ENCODE peak calls at places on chromosome 2, in seven cellular contexts. A is stimulated activated CD4-positive, alpha-beta T cell treated with anti-CD3 and anti-CD28 coated beads, Interleukin-1b, Interleukin-23, amount 100 ng/mL, for 48 hours; F is stimulated activated CD8-positive, alpha-beta memory T cell treated with anti-CD3 and anti-CD28 coated beads, Interleukin-7, amount 100 ng/mL, for 1 hour; D is right lobe of liver; S is cardiac muscle cell; M is NCI-H510A treated with DMSO at 0.1 percent for 48 hours; G is fibroblast of lung. K is an unnamed sample.

GRCh38 chr2:64403426-64403825 is 50.5 kb upstream of the LGALSL start:
- DNase-seq in M (no peak), G (no peak), A (no peak), D (no peak), F (no peak), S (peak; percentile 21), K (no peak)

GRCh38 chr2:45162711-45163110 is 153.5 kb upstream of the SIX2 start:
- DNase-seq in F (no peak), D (no peak), A (no peak), G (no peak), S (no peak), M (no peak), K (no peak)

GRCh38 chr2:53964987-53965687 is 5.7 kb downstream of the PSME4 start:
- DNase-seq in A (no peak), S (no peak), M (no peak), D (no peak), F (no peak), G (no peak), K (no peak)

GRCh38 chr2:236195726-236196125 is 27.5 kb upstream of the GBX2 start:
- DNase-seq in D (no peak), S (no peak), A (no peak), M (no peak), G (no peak), F (no peak), K (no peak)

GRCh38 chr2:226763320-226763719 is 36.3 kb downstream of the IRS1 start:
- DNase-seq in G (peak; percentile 79), D (no peak), A (no peak), S (no peak), M (no peak), F (no peak), K (no peak)

GRCh38 chr2:196200557-196200956 is 29.2 kb upstream of the STK17B start:
- DNase-seq in S (no peak), G (no peak), A (peak; percentile 49), M (no peak), F (no peak), D (no peak), K (peak; percentile 28)

GRCh38 chr2:176096243-176096985 is 3.2 kb upstream of the HOXD12 start:
- DNase-seq in D (no peak), S (no peak), A (no peak), G (no peak), F (no peak), M (no peak), K (peak; percentile 68)

GRCh38 chr2:220962556-220962955 is 609.5 kb downstream of the EPHA4 start:
- DNase-seq in A (no peak), G (peak; percentile 74), F (no peak), D (no peak), M (no peak), S (no peak), K (no peak)

GRCh38 chr2:138726681-138727080 is 53.5 kb downstream of the NXPH2 start:
- DNase-seq in A (no peak), D (no peak), S (no peak), G (no peak), M (no peak), F (no peak), K (no peak)

GRCh38 chr2:63658176-63658968 is 69.6 kb downstream of the MDH1 start:
- DNase-seq in A (no peak), M (no peak), D (no peak), G (peak; percentile 75), F (no peak), S (no peak), K (no peak)

GRCh38 chr2:222859786-222860726 is 780 bp upstream of the ACSL3 start:
- DNase-seq in M (peak; percentile 58), A (no peak), F (no peak), S (peak; percentile 41), G (peak; percentile 53), D (peak; percentile 71), K (no peak)

GRCh38 chr2:234544659-234545611 is 48.1 kb upstream of the ARL4C start:
- DNase-seq in F (peak; percentile 64), D (peak; percentile 62), G (peak; percentile 65), S (peak; percentile 80), A (peak; percentile 76), M (peak; percentile 40), K (peak; percentile 61)

GRCh38 chr2:114489143-114489542 is 46.7 kb downstream of the DPP10 start:
- DNase-seq in F (no peak), S (no peak), D (no peak), M (no peak), A (no peak), G (no peak), K (no peak)

GRCh38 chr2:10272464-10272863 is 30.2 kb upstream of the HPCAL1 start:
- DNase-seq in F (no peak), G (no peak), D (no peak), S (no peak), A (no peak), M (no peak), K (no peak)

GRCh38 chr2:126902859-126903258 is 4.2 kb downstream of the TEX51 start:
- DNase-seq in G (no peak), D (no peak), A (no peak), S (no peak), M (no peak), F (no peak), K (no peak)

GRCh38 chr2:187316040-187316439 is 132.0 kb downstream of the CALCRL start:
- DNase-seq in M (no peak), G (no peak), A (no peak), D (no peak), F (no peak), S (no peak), K (peak; percentile 42)

GRCh38 chr2:233468047-233468745 is 98.4 kb downstream of the USP40 start:
- DNase-seq in S (no peak), G (no peak), D (no peak), A (no peak), M (no peak), F (no peak), K (no peak)

GRCh38 chr2:103174711-103175110 is 412.9 kb downstream of the TMEM182 start:
- DNase-seq in M (no peak), G (peak; percentile 50), S (no peak), F (no peak), D (no peak), A (no peak), K (no peak)

GRCh38 chr2:12684471-12684936 is 32.2 kb upstream of the TRIB2 start:
- DNase-seq in D (no peak), S (no peak), G (peak; percentile 73), A (no peak), M (peak; percentile 30), F (no peak), K (no peak)

GRCh38 chr2:95034221-95034620 is 8.7 kb downstream of the MAL start:
- DNase-seq in D (no peak), M (no peak), A (peak; percentile 12), F (no peak), G (peak; percentile 8), S (no peak), K (no peak)

GRCh38 chr2:191679818-191680600 is 2.1 kb downstream of the NABP1 start:
- DNase-seq in M (no peak), D (no peak), S (no peak), F (no peak), A (no peak), G (peak; percentile 91), K (peak; percentile 74)

GRCh38 chr2:171244970-171245782 is 84.5 kb upstream of the TLK1 start:
- DNase-seq in A (no peak), G (peak; percentile 30), M (no peak), S (no peak), D (no peak), F (no peak), K (no peak)

GRCh38 chr2:55033921-55034320 is 16.3 kb downstream of the RTN4 start:
- DNase-seq in F (no peak), D (no peak), A (no peak), G (no peak), M (no peak), S (no peak), K (no peak)

GRCh38 chr2:37753758-37754157 is 82.3 kb upstream of the CDC42EP3 start:
- DNase-seq in A (no peak), S (no peak), G (no peak), D (no peak), M (no peak), F (no peak), K (no peak)

GRCh38 chr2:159879061-159879604 is 81.1 kb upstream of the CD302 start:
- DNase-seq in F (no peak), G (peak; percentile 68), S (no peak), D (no peak), A (peak; percentile 58), M (no peak), K (no peak)

GRCh38 chr2:204890680-204891079 is 345.4 kb downstream of the PARD3B start:
- DNase-seq in F (no peak), S (no peak), G (no peak), D (no peak), M (no peak), A (no peak), K (no peak)

GRCh38 chr2:7825591-7826312 is 856.1 kb upstream of the ID2 start:
- DNase-seq in A (peak; percentile 81), F (no peak), G (peak; percentile 98), S (no peak), D (no peak), M (no peak), K (peak; percentile 40)

GRCh38 chr2:74290466-74291216 is 52.6 kb downstream of the SLC4A5 start:
- DNase-seq in A (no peak), F (no peak), G (no peak), S (peak; percentile 74), D (no peak), M (peak; percentile 11), K (peak; percentile 62)

GRCh38 chr2:153197635-153198386 is 280.8 kb downstream of the RPRM start:
- DNase-seq in G (no peak), D (no peak), S (no peak), A (no peak), M (no peak), F (no peak), K (no peak)

GRCh38 chr2:121644715-121645114 is 4.5 kb downstream of the CLASP1 start:
- DNase-seq in D (no peak), S (no peak), M (no peak), F (no peak), G (no peak), A (no peak), K (no peak)

GRCh38 chr2:29011650-29012060 is 30.6 kb downstream of the TOGARAM2 start:
- DNase-seq in A (peak; percentile 68), D (no peak), M (peak; percentile 78), F (peak; percentile 28), G (peak; percentile 51), S (peak; percentile 69), K (no peak)

GRCh38 chr2:44392338-44392943 is 30.7 kb downstream of the CAMKMT start:
- DNase-seq in F (peak; percentile 19), A (peak; percentile 8), M (peak; percentile 53), G (peak; percentile 9), D (peak; percentile 23), S (peak; percentile 66), K (peak; percentile 55)

GRCh38 chr2:210428415-210429179 is 48.0 kb downstream of the LANCL1 start:
- DNase-seq in A (no peak), G (no peak), F (no peak), S (no peak), D (no peak), M (no peak), K (no peak)

GRCh38 chr2:54722641-54723299 is 692 bp upstream of the EML6 start:
- DNase-seq in A (no peak), M (peak; percentile 71), S (peak; percentile 17), F (no peak), G (peak; percentile 70), D (no peak), K (no peak)

GRCh38 chr2:152730591-152731333 is 12.3 kb downstream of the ARL6IP6 start:
- DNase-seq in A (no peak), F (no peak), D (no peak), M (no peak), S (no peak), G (peak; percentile 25), K (peak; percentile 84)

GRCh38 chr2:43737097-43737854 is 36.6 kb upstream of the DYNC2LI1 start:
- DNase-seq in G (peak; percentile 98), D (no peak), F (no peak), S (no peak), A (no peak), M (no peak), K (no peak)

GRCh38 chr2:122960727-122961641 is 1064.1 kb upstream of the CNTNAP5 start:
- DNase-seq in F (no peak), S (no peak), M (peak; percentile 92), A (no peak), D (no peak), G (peak; percentile 69), K (no peak)

GRCh38 chr2:174208026-174208425 is 40.3 kb downstream of the OLA1 start:
- DNase-seq in S (no peak), A (no peak), G (no peak), M (no peak), F (no peak), D (no peak), K (no peak)